ENCODE peak calls at places on chromosomes 6 and 20, in six cellular contexts. P is adrenal gland, E is uterus, V is prostate gland, M is transverse colon, Y is heart left ventricle. C is an unnamed sample.

GRCh38 chr6:106739387-106739786 is 110.0 kb downstream of the QRSL1 start:
- DNase-seq in Y (peak; percentile 82), E (no peak), V (peak; percentile 81), P (peak; percentile 37), M (no peak), C (peak; percentile 97)

GRCh38 chr6:134258849-134259306 is 59.0 kb downstream of the SGK1 start:
- DNase-seq in V (no peak), E (no peak), M (no peak), P (no peak), Y (no peak), C (no peak)

GRCh38 chr6:19210849-19211590 is 626.1 kb upstream of the ID4 start:
- DNase-seq in P (peak; percentile 17), M (no peak), E (no peak), Y (peak; percentile 33), V (no peak), C (peak; percentile 3)

GRCh38 chr20:59772931-59773913 is 160.2 kb downstream of the SYCP2 start:
- DNase-seq in M (peak; percentile 71), Y (no peak), P (no peak), V (no peak), E (no peak), C (no peak)

GRCh38 chr20:13105864-13106457 is 97.2 kb downstream of the SPTLC3 start:
- DNase-seq in P (no peak), M (no peak), V (no peak), E (no peak), Y (no peak), C (no peak)

GRCh38 chr6:163288066-163288465 is 126.5 kb upstream of the QKI start:
- DNase-seq in V (no peak), Y (no peak), E (no peak), M (no peak), P (no peak), C (no peak)

GRCh38 chr20:61798632-61799031 is 267.0 kb downstream of the TAF4 start:
- DNase-seq in P (no peak), Y (no peak), V (no peak), M (no peak), E (no peak), C (no peak)

GRCh38 chr6:135411339-135411738 is 86.2 kb downstream of the AHI1 start:
- DNase-seq in E (no peak), M (no peak), Y (no peak), V (no peak), P (no peak), C (no peak)

GRCh38 chr6:112362027-112362795 is 15.1 kb downstream of the RFPL4B start:
- DNase-seq in Y (no peak), V (no peak), E (no peak), P (no peak), M (no peak), C (no peak)

GRCh38 chr6:155882527-155883333 is 427.1 kb upstream of the NOX3 start:
- DNase-seq in P (no peak), E (no peak), M (no peak), V (no peak), Y (no peak), C (no peak)

GRCh38 chr20:53899351-53900167 is 170.8 kb downstream of the BCAS1 start:
- DNase-seq in M (peak; percentile 68), Y (peak; percentile 44), E (no peak), P (no peak), V (peak; percentile 43), C (no peak)

GRCh38 chr6:69954733-69955132 is 88.4 kb downstream of the COL19A1 start:
- DNase-seq in Y (no peak), P (no peak), V (no peak), M (no peak), E (no peak), C (no peak)

GRCh38 chr6:167093922-167094432 is 28.9 kb upstream of the CCR6 start:
- DNase-seq in V (no peak), Y (no peak), M (peak; percentile 62), E (no peak), P (no peak), C (no peak)

GRCh38 chr6:71544028-71544427 is 255.4 kb downstream of the OGFRL1 start:
- DNase-seq in V (no peak), P (no peak), E (no peak), M (no peak), Y (no peak), C (no peak)

GRCh38 chr6:133568970-133569889 is 319.7 kb upstream of the TCF21 start:
- DNase-seq in E (peak; percentile 35), P (no peak), M (peak; percentile 14), Y (peak; percentile 42), V (no peak), C (peak; percentile 32)

DNA sequence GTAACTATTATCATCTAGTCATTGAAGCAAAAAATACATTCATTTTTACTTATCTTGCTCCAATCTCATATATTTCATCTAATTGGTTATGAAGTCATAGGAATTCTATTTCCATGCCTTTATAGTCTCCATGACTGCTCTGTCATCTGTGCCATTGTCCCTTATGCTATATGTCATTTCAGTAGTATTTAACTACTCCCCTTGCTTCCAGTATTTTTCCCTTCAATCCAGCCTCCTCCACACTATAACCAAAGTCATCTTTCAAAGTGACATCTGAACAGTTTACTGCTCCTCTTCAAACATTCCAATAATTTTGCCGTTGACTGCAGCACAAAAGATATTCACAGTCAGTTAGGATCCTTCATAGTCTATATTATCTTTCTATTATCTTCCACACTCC is 216.6 kb upstream of the HS3ST5 start:
- DNase-seq in M (no peak), P (no peak), E (no peak), V (no peak), Y (no peak), C (no peak)
- TF ChIP-seq POLR2A in M (no peak), P (no peak), E (no peak), V (no peak), Y (no peak), C (no peak)

DNA sequence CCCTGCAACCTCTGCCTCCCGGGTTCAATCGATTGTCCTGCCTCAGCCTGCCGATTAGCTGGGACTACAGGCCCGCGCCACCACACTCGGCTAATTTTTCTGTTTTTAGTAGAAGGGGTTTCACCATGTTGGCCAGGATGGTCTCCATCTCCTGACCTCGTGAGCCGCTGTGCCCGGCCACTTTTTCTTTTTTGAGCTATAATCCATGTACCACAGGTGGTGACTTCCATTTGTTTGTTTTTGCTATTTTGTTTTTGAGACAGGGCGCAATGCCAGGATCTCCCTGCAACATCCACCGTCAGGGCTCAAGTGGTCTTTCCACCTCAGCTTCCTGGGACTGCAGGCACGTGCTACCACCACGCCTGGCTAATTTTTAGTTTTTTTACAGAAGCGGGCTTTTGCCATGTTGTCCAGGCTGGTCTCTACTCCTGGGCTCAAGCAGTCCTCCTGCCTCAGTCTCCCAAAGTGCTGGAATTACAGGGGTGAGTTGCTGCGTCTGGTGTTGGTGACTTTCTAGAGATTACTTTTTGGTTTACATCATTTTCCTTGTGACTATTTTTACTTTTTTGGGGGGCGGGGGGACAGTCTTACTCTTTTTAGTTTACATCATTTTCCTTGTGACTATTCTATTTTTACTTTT is 8.6 kb downstream of the HSPA1B start:
- DNase-seq in V (no peak), P (no peak), Y (no peak), M (no peak), E (no peak), C (peak; percentile 85)
- TF ChIP-seq POLR2A in V (no peak), P (no peak), Y (no peak), M (no peak), E (no peak), C (peak; percentile 37)

DNA sequence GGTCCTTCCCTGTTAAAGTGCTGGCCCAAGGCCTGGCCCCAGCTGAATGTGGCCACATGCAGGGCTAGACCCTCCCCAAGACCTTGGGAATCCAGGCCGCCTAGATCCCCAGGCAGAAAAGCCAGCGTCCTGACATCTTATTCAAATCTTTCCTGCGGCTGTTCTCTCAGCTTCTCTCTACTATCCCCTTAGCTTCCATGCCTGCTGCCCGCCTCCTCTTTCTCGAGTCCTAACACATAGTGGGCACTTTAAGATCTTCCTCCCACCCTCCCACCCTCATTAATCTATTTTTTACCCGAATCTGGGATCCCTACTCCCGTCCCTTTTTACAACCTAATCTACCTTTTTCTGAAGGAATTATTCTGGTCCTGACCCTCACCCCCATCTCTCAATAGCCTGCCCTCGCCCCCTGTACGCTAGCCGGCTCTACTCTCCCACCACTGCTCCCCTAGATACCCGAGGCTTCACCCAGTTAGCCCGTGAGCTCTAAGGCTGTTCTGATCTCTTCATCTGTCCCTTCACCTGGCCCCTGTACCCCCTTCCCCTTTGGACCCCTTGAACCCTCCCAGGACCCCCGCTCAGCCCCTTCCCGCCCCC is at the start of gene CCHCR1:
- DNase-seq in E (no peak), Y (no peak), P (no peak), M (no peak), V (no peak), C (no peak)
- TF ChIP-seq POLR2A in E (no peak), Y (no peak), P (no peak), M (no peak), V (no peak), C (no peak)

DNA sequence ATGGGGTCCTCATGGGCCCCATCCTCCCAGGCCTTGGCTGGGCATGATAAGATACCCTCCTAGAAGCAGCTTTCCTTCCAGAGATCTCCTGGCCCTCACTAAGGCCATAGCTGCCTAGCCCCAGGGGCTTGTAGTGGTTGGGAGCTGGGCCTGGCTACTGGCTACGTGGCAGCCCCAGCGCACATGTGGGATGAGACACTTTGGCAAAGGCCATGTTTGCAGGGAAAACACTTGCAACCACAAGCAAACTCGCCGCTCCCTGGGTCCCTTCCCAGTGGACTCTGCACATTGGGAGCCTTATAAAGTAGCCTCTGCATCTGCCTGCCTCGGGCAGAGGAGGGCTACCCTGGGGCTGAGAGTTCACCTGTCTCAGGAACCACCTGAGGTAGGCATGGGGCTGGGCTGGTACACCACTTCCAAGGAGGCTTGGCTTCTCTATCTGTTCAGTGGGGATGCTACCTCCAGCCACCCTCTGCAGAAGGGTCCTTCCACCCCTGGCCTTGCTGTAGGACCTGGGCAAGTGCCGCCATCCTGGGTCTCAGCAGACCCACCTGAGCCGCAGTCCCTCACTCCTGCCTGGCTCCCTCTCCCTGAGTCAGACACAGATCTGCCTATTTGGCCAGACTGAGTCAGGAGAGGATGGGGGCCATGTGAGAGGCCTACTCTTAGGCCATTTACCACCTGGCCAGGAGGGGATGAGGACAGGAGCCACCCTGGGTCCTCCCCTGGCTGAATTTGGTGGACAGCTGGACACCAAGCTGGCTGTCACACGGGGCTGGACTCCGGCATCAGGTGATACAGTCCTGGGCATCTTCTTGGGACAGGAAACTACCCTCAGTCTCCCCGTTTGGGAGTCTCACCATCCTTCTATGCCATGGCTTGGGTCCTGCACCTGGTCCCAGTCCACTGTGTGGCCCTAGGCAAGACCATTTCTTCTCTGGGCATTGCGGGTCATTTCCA is at the start of gene BPIFB2:
- DNase-seq in P (no peak), V (peak; percentile 70), Y (no peak), M (no peak), E (no peak), C (no peak)
- TF ChIP-seq POLR2A in P (no peak), V (no peak), Y (no peak), M (no peak), E (no peak), C (no peak)

DNA sequence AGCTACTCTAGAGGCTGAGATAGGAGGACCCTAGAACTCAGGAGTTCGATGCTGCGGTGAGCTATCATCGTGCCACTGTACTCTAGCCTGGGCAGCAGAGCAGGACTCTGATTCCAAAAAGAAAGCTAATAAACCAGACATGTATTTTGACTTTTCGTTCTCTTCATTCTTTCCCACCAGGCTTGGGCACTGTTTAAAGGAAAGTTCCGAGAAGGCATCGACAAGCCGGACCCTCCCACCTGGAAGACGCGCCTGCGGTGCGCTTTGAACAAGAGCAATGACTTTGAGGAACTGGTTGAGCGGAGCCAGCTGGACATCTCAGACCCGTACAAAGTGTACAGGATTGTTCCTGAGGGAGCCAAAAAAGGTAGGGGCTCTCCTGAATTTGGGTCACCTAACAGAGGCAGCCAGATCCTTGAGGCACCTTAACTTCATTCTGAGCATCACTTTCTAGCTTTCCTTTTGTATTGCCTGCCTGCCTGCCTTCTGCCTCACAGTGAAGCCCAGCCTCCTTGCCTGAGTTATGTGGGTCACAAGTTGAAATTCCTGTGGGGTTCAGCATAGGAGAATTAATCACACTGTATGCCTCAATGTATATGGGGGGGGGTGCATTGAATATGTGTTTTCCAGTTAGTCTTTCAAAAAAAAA is 3.2 kb downstream of the IRF4 start:
- DNase-seq in M (no peak), V (no peak), Y (no peak), P (no peak), E (no peak), C (no peak)
- TF ChIP-seq POLR2A in M (no peak), V (no peak), Y (no peak), P (no peak), E (no peak), C (no peak)

C was measured in thyroid gland.